ENCODE peak calls at places on chromosomes 12 and 14, in four cellular contexts. I is choroid plexus epithelial cell, Y is Peyer's patch, P is AG09309. S is an unnamed sample.

GRCh38 chr14:61870163-61870562 is 107.9 kb downstream of the SNAPC1 start:
- DNase-seq in I (no peak), Y (no peak), P (no peak), S (no peak)

GRCh38 chr12:90261283-90261682 is 552.6 kb upstream of the ATP2B1 start:
- DNase-seq in I (no peak), Y (no peak), P (no peak), S (no peak)

GRCh38 chr12:111435661-111436201 is 30.0 kb downstream of the SH2B3 start:
- DNase-seq in I (no peak), Y (no peak), P (no peak), S (no peak)

GRCh38 chr14:106831322-106831720 is 1304.9 kb downstream of the TMEM121 start:
- DNase-seq in I (peak; percentile 0), Y (no peak), P (no peak), S (peak; percentile 10)

GRCh38 chr14:91286530-91286937 is 42.0 kb upstream of the GPR68 start:
- DNase-seq in I (peak; percentile 79), Y (peak; percentile 78), P (no peak), S (no peak)

GRCh38 chr14:56005580-56006053 is 112.6 kb upstream of the PELI2 start:
- DNase-seq in I (no peak), Y (no peak), P (peak; percentile 27), S (no peak)

GRCh38 chr12:132279184-132279889 is 50.1 kb downstream of the GALNT9 start:
- DNase-seq in I (peak; percentile 85), Y (peak; percentile 62), P (no peak), S (no peak)

GRCh38 chr12:47903927-47904646 is 707 bp downstream of the VDR start:
- DNase-seq in I (peak; percentile 78), Y (peak; percentile 83), P (peak; percentile 46), S (no peak)

GRCh38 chr12:124543052-124543590 is 24.3 kb downstream of the NCOR2 start:
- DNase-seq in I (peak; percentile 59), Y (no peak), P (no peak), S (no peak)

GRCh38 chr12:97300921-97301320 is 161.7 kb upstream of the RMST start:
- DNase-seq in I (no peak), Y (no peak), P (no peak), S (no peak)

GRCh38 chr12:112868459-112869041 is 38.2 kb upstream of the OAS1 start:
- DNase-seq in I (no peak), Y (no peak), P (no peak), S (no peak)

GRCh38 chr12:27593266-27593665 is 69.3 kb downstream of the PPFIBP1 start:
- DNase-seq in I (no peak), Y (no peak), P (no peak), S (no peak)

GRCh38 chr14:105249175-105250007 is 1.1 kb downstream of the BTBD6 start:
- DNase-seq in I (peak; percentile 50), Y (no peak), P (no peak), S (no peak)

GRCh38 chr12:108313609-108314331 is 25.3 kb downstream of the CMKLR1 start:
- DNase-seq in I (peak; percentile 31), Y (no peak), P (no peak), S (no peak)

GRCh38 chr12:12333407-12333831 is 16.6 kb downstream of the MANSC1 start:
- DNase-seq in I (peak; percentile 52), Y (no peak), P (no peak), S (no peak)

GRCh38 chr12:82359115-82359478 is 768 bp downstream of the METTL25 start:
- DNase-seq in I (no peak), Y (no peak), P (no peak), S (no peak)

GRCh38 chr12:1581973-1582708 is 12.2 kb downstream of the FBXL14 start:
- DNase-seq in I (no peak), Y (no peak), P (no peak), S (no peak)

GRCh38 chr12:13146539-13146938 is 43.1 kb upstream of the GSG1 start:
- DNase-seq in I (no peak), Y (no peak), P (no peak), S (no peak)

GRCh38 chr14:51650721-51651387 is 856 bp upstream of the FRMD6 start:
- DNase-seq in I (no peak), Y (no peak), P (no peak), S (no peak)

GRCh38 chr12:57852620-57853509 is 6.3 kb upstream of the CTDSP2 start:
- DNase-seq in I (no peak), Y (no peak), P (no peak), S (no peak)

GRCh38 chr12:92145481-92145730 is 240 bp downstream of the BTG1 start:
- DNase-seq in I (no peak), Y (no peak), P (no peak), S (no peak)

GRCh38 chr12:92144045-92144630 is 1.5 kb downstream of the BTG1 start:
- DNase-seq in I (peak; percentile 99), Y (peak; percentile 59), P (peak; percentile 94), S (peak; percentile 95)

GRCh38 chr12:92145731-92146496 is at the start of gene BTG1:
- DNase-seq in I (peak; percentile 100), Y (peak; percentile 98), P (peak; percentile 100), S (peak; percentile 100)

GRCh38 chr12:92143280-92143679 is 2.4 kb downstream of the BTG1 start:
- DNase-seq in I (no peak), Y (no peak), P (no peak), S (no peak)

DNA sequence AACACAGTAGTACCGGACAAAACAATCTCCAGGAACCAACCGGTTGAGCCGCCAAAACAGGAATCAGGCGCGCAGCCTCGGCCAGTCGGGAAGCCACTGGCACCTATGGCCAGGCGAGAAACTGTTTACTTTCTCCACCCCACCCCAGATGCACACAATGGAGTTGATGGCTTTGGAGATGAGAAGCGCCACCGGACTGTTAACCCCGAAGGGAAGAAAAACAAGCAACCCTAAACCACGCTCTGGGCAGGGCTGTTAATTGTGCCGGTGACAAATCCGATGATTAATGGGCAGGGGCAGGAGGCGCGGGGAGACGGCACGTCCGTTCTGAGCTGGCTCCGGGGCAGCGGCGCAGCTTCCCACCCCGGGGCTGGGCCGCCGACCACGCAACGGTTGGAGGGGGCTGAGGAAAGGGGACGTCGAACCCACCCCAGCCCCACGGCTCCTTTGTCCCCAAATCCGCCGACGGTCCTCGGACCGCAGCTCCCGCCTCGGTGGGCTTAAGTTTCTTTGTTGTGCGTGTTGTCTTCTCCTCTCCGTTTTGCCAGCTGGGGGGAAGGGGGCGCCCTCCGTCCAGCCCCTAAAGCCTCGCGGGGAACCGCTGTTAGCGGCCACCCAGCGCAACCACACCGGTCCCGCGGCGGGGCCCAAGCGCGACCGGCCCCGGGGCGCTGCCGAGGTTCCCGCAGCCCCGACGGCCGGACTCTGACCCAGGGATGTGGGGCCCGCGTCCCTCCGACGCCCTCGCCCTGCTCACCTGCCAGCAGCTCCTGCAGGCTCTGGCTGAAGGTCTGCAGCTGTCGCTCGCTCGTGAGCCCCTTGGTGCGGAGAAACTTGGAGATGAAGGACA is 790 bp downstream of the BTG1 start:
- DNase-seq in I (no peak), Y (peak; percentile 79), P (no peak), S (no peak)
- TF ChIP-seq CTCF in I (peak; percentile 23), Y (no peak), P (no peak), S (no peak)

GRCh38 chr14:77131206-77131605 is 10.4 kb downstream of the ZDHHC22 start:
- DNase-seq in I (no peak), Y (no peak), P (no peak), S (no peak)
- H3K4me3 ChIP-seq in I (no peak overlapping the region), Y (no peak overlapping the region), P (no peak overlapping the region), S (no peak overlapping the region)

GRCh38 chr12:14892726-14893442 is 7.2 kb upstream of the MGP start:
- DNase-seq in I (peak; percentile 54), Y (no peak), P (no peak), S (no peak)
- TF ChIP-seq CTCF in I (peak; percentile 34), Y (no peak), P (peak; percentile 29), S (peak; percentile 31)

GRCh38 chr14:75049731-75050201 is 1.5 kb downstream of the MLH3 start:
- DNase-seq in I (no peak), Y (no peak), P (peak; percentile 64), S (no peak)
- H3K4me3 ChIP-seq in I (no peak overlapping the region), Y (no peak overlapping the region), P (no peak overlapping the region), S (peak overlapping the region; percentile 68)

GRCh38 chr12:100083308-100083707 is 59.4 kb downstream of the BLTP3B start:
- DNase-seq in I (no peak), Y (no peak), P (no peak), S (no peak)

GRCh38 chr12:100075598-100075997 is 67.1 kb downstream of the BLTP3B start:
- DNase-seq in I (no peak), Y (no peak), P (no peak), S (no peak)

GRCh38 chr12:100077367-100077766 is 65.3 kb downstream of the BLTP3B start:
- DNase-seq in I (peak; percentile 34), Y (no peak), P (no peak), S (no peak)
- TF ChIP-seq CTCF in I (peak; percentile 49), Y (no peak), P (peak; percentile 35), S (no peak)

GRCh38 chr14:53525608-53526007 is 372.5 kb upstream of the DDHD1 start:
- DNase-seq in I (no peak), Y (no peak), P (no peak), S (no peak)
- H3K4me3 ChIP-seq in I (no peak overlapping the region), Y (no peak overlapping the region), P (no peak overlapping the region), S (no peak overlapping the region)

DNA sequence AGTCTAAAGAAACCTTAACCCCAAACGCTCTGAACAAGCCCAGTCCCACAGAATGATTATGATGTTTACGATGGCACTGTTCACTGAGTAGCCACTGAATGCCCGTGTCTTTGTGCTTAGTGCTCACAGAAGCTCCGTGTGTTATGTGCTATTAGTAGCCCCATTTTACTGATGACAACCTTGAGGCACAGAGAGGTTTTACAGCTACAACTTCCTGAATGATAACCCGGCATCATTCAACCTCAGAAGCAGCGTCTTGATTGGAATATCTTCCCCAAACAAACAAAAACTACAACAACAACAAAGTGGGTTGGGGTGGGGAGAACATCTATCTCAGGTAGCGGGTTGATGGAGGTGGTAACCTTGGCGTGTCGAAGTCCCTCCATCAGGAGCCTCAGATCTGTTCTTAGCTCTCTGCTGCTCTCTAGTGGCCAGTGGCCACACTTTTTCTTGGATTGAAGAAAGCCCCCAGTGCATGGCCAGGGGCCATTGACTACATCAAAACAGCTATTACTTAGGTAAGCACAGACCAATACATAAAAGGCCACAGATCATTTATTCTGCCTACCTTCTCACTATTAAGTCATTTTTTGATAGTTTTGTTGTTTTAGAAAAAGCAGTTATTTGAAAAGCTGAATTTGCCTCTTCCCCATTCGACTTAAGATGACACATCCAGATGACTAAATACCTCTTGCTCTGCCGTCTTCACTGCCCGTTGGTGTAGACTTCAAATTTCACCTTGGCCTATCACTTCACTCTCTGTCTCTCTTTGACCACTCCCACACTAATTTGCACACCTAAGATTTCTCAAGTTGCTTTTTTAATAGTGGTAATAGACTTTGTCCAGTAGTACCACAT is 376.9 kb downstream of the GALC start:
- DNase-seq in I (peak; percentile 40), Y (no peak), P (no peak), S (peak; percentile 81)
- TF ChIP-seq CTCF in I (peak; percentile 64), Y (no peak), P (peak; percentile 56), S (peak; percentile 60)

DNA sequence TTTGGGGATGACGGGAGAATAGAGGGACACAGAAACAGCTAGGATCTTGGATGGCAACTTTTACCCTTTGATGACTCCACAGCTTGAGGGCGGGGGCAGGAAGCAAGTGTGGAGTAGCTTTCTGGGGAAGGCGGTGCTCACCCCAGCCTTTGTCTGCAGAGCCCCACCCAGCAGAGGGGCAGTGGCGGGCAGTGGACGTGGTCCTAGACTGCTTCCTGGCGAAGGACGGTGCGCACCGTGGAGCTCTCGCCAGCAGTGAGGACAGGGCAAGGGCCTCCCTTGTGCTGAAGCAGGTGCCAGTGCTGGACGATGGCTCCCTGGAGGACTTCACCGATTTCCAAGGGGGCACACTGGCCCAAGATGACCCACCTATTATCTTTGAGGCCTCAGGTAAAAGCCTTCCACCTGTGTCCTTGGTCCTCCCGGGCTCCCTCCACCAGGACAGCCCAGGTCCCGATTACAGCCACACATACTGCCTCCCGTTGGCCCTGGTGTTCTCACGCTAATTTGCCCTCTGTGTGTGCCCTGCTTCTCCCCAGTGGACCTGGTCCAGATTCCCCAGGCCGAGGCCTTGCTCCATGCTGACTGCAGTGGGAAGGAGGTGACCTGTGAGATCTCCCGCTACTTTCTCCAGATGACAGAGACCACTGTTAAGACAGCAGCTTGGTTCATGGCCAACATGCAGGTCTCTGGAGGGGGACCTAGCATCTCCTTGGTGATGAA is 1.2 kb downstream of the TAPBPL start:
- DNase-seq in I (no peak), Y (peak; percentile 66), P (no peak), S (no peak)
- H3K4me3 ChIP-seq in I (peak overlapping the region; percentile 74), Y (peak overlapping the region; percentile 79), P (peak overlapping the region; percentile 85), S (peak overlapping the region; percentile 63)

S was measured in esophagus muscularis mucosa.